ENCODE peak calls at places on chromosome 10, in five cellular contexts. M, L, N, J and Q are unnamed samples.

GRCh38 chr10:1650542-1651279 is 86.6 kb downstream of the ADARB2 start:
- DNase-seq in M (no peak), L (no peak), N (no peak), J (peak; percentile 28), Q (no peak)

GRCh38 chr10:97640868-97641811 is 669 bp downstream of the PI4K2A start:
- DNase-seq in M (peak; percentile 36), L (peak; percentile 75), N (peak; percentile 44), J (no peak), Q (peak; percentile 68)

GRCh38 chr10:129365767-129366400 is 101.2 kb upstream of the MGMT start:
- DNase-seq in M (no peak), L (no peak), N (no peak), J (no peak), Q (peak; percentile 18)

GRCh38 chr10:60801538-60801937 is 23.3 kb downstream of the CDK1 start:
- DNase-seq in M (no peak), L (no peak), N (no peak), J (no peak), Q (no peak)

GRCh38 chr10:98060079-98060478 is 29.7 kb upstream of the CRTAC1 start:
- DNase-seq in M (no peak), L (no peak), N (no peak), J (no peak), Q (no peak)

GRCh38 chr10:14184841-14185500 is 145.8 kb downstream of the FRMD4A start:
- DNase-seq in M (no peak), L (no peak), N (no peak), J (no peak), Q (no peak)

GRCh38 chr10:4246881-4247358 is 461.9 kb upstream of the KLF6 start:
- DNase-seq in M (no peak), L (no peak), N (no peak), J (no peak), Q (no peak)

GRCh38 chr10:80596391-80597257 is 58.9 kb downstream of the SH2D4B start:
- DNase-seq in M (no peak), L (no peak), N (peak; percentile 44), J (no peak), Q (no peak)

GRCh38 chr10:93006435-93007039 is 54.1 kb upstream of the CYP26C1 start:
- DNase-seq in M (no peak), L (no peak), N (peak; percentile 63), J (no peak), Q (no peak)

GRCh38 chr10:84540022-84540616 is 211.7 kb downstream of the CCSER2 start:
- DNase-seq in M (no peak), L (no peak), N (no peak), J (no peak), Q (no peak)

GRCh38 chr10:52621635-52622079 is 150.9 kb downstream of the MBL2 start:
- DNase-seq in M (no peak), L (no peak), N (no peak), J (no peak), Q (no peak)

GRCh38 chr10:52216852-52217251 is 97.2 kb upstream of the DKK1 start:
- DNase-seq in M (no peak), L (no peak), N (peak; percentile 20), J (no peak), Q (no peak)

GRCh38 chr10:19811517-19811916 is 4.7 kb upstream of the PLXDC2 start:
- DNase-seq in M (peak; percentile 26), L (no peak), N (peak; percentile 44), J (no peak), Q (peak; percentile 73)

GRCh38 chr10:132306951-132307751 is 599 bp downstream of the STK32C start:
- DNase-seq in M (peak; percentile 62), L (peak; percentile 85), N (peak; percentile 77), J (peak; percentile 65), Q (no peak)

GRCh38 chr10:22230331-22230833 is 12.6 kb upstream of the EBLN1 start:
- DNase-seq in M (no peak), L (no peak), N (peak; percentile 21), J (no peak), Q (no peak)

GRCh38 chr10:16991011-16991410 is 138.6 kb downstream of the CUBN start:
- DNase-seq in M (no peak), L (no peak), N (no peak), J (no peak), Q (no peak)

GRCh38 chr10:86536294-86536861 is 14.8 kb upstream of the WAPL start:
- DNase-seq in M (no peak), L (no peak), N (peak; percentile 19), J (no peak), Q (no peak)

GRCh38 chr10:507355-507699 is 182.1 kb downstream of the DIP2C start:
- DNase-seq in M (no peak), L (peak; percentile 59), N (no peak), J (peak; percentile 42), Q (no peak)

GRCh38 chr10:129161184-129161583 is 305.9 kb upstream of the MGMT start:
- DNase-seq in M (no peak), L (no peak), N (peak; percentile 30), J (no peak), Q (no peak)

GRCh38 chr10:14839305-14839695 is 1.2 kb downstream of the HSPA14 start:
- DNase-seq in M (no peak), L (peak; percentile 68), N (peak; percentile 29), J (no peak), Q (no peak)

GRCh38 chr10:48671914-48672595 is 12.6 kb upstream of the WDFY4 start:
- DNase-seq in M (no peak), L (no peak), N (no peak), J (no peak), Q (peak; percentile 49)

GRCh38 chr10:96642973-96643372 is 56.2 kb upstream of the TM9SF3 start:
- DNase-seq in M (no peak), L (peak; percentile 84), N (peak; percentile 55), J (no peak), Q (peak; percentile 70)

GRCh38 chr10:4984223-4984622 is 19.4 kb downstream of the AKR1C2 start:
- DNase-seq in M (no peak), L (no peak), N (no peak), J (no peak), Q (no peak)

GRCh38 chr10:88256013-88256680 is 327.0 kb downstream of the RNLS start:
- DNase-seq in M (no peak), L (no peak), N (no peak), J (peak; percentile 49), Q (peak; percentile 68)

GRCh38 chr10:114987995-114988394 is 50.0 kb downstream of the TRUB1 start:
- DNase-seq in M (no peak), L (no peak), N (no peak), J (no peak), Q (no peak)

GRCh38 chr10:107169516-107169915 is 5.0 kb upstream of the SORCS1 start:
- DNase-seq in M (no peak), L (no peak), N (no peak), J (no peak), Q (no peak)

GRCh38 chr10:33428706-33429105 is 94.2 kb upstream of the NRP1 start:
- DNase-seq in M (no peak), L (no peak), N (no peak), J (no peak), Q (no peak)

GRCh38 chr10:46286991-46287693 is at the start of gene ANTXRL:
- DNase-seq in M (no peak), L (peak; percentile 40), N (no peak), J (no peak), Q (no peak)

GRCh38 chr10:42111076-42111475 is 527.3 kb downstream of the ZNF33B start:
- DNase-seq in M (no peak), L (no peak), N (no peak), J (no peak), Q (no peak)
- H3K4me1 ChIP-seq in M (no peaks in the 10 kb centered on the region), L (no peaks in the 10 kb centered on the region), N (no peaks in the 10 kb centered on the region), J (no peaks in the 10 kb centered on the region), Q (no peaks in the 10 kb centered on the region)

GRCh38 chr10:6048281-6049030 is 13.7 kb downstream of the IL2RA start:
- DNase-seq in M (no peak), L (no peak), N (no peak), J (no peak), Q (no peak)

GRCh38 chr10:6047326-6047611 is 14.9 kb downstream of the IL2RA start:
- DNase-seq in M (no peak), L (no peak), N (no peak), J (no peak), Q (no peak)

GRCh38 chr10:6047847-6048246 is 14.3 kb downstream of the IL2RA start:
- DNase-seq in M (no peak), L (no peak), N (no peak), J (no peak), Q (no peak)

GRCh38 chr10:6050801-6051445 is 11.2 kb downstream of the IL2RA start:
- DNase-seq in M (peak; percentile 70), L (peak; percentile 81), N (peak; percentile 27), J (no peak), Q (peak; percentile 71)

DNA sequence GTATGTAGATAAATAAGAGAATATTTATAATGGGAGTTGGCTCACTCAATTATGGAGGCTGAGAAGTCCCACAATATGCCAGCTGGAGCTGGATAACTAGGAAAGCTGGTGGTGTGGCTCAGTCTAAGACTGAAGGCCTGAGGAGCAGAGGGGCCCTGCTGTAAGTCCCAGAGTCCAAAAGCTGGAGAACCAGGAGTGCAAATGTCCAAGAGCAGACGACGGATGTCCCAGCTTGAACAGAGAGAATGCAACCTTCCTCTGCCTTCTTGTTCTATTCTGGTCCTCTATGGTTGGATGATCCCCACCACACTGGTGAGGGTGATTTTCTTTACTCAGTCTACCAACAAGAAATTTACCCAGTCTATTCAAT is 13.2 kb downstream of the IL2RA start:
- DNase-seq in M (no peak), L (no peak), N (no peak), J (no peak), Q (no peak)
- H3K27ac ChIP-seq in M (no peak overlapping the region), L (no peak overlapping the region), N (no peak overlapping the region), J (no peak overlapping the region), Q (no peak overlapping the region)

GRCh38 chr10:69726850-69727249 is 74.9 kb upstream of the COL13A1 start:
- DNase-seq in M (no peak), L (no peak), N (no peak), J (no peak), Q (no peak)

GRCh38 chr10:69730251-69731156 is 71.2 kb upstream of the COL13A1 start:
- DNase-seq in M (no peak), L (no peak), N (peak; percentile 35), J (no peak), Q (no peak)

GRCh38 chr10:69729326-69730048 is 72.2 kb upstream of the COL13A1 start:
- DNase-seq in M (no peak), L (no peak), N (no peak), J (no peak), Q (no peak)

GRCh38 chr10:69731184-69731583 is 70.5 kb upstream of the COL13A1 start:
- DNase-seq in M (no peak), L (no peak), N (peak; percentile 37), J (no peak), Q (no peak)

DNA sequence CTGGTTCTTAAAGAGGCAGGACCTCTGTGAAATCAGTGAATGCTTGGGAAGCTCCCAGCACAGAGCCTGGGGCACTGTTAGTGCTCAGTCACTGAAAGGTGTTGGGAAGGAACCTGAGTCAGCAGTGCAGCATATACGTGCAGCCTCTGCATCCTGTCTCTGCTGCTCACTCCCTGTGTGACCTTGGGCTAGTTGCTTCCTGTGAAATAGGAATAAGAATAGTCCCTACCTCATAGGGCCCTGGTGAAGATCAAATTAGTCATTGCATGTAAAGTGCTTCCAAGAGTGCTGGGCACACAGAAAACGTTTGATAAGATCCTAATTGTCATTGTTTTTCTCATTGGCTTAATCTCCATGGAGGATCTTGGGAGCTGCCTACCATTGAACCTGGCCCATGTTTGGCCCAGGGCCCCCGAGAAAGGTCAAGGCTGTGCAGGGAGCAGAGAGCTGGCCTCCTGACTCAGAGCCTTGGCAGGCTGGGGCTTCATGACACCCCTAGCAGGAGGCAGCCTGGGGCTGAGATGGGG is 73.3 kb upstream of the COL13A1 start:
- DNase-seq in M (no peak), L (no peak), N (peak; percentile 36), J (no peak), Q (no peak)
- H3K4me1 ChIP-seq in M (peaks cover 9% of the 10 kb centered on the region), L (peaks cover 3% of the 10 kb centered on the region), N (peaks cover 20% of the 10 kb centered on the region), J (no peaks in the 10 kb centered on the region), Q (no peaks in the 10 kb centered on the region)

GRCh38 chr10:79264942-79265341 is 82.3 kb upstream of the PPIF start:
- DNase-seq in M (no peak), L (no peak), N (peak; percentile 19), J (peak; percentile 80), Q (no peak)
- H3K27ac ChIP-seq in M (no peak overlapping the region), L (peak overlapping the region; percentile 63), N (peak overlapping the region; percentile 4), J (peak overlapping the region; percentile 89), Q (peak overlapping the region; percentile 74)